ENCODE peak calls at places on chromosomes 7 and 10, in nine cellular contexts. R is fibroblast of lung; P is T-helper 9 cell; B is hypothalamus; X is AG09309; K is AG09319; D is B cell; F is activated naive CD4-positive, alpha-beta T cell treated with Interleukin-2 at 50 U/mL for 16 hours; N is HFF-Myc. E is an unnamed sample.

GRCh38 chr7:140544278-140544896 is 65.1 kb upstream of the MKRN1 start:
- DNase-seq in R (no peak), P (no peak), B (no peak), X (no peak), K (no peak), D (no peak), F (no peak), N (no peak), E (no peak)

GRCh38 chr10:129046074-129046681 is 420.9 kb upstream of the MGMT start:
- DNase-seq in R (no peak), P (no peak), B (no peak), X (no peak), K (no peak), D (no peak), F (no peak), N (no peak), E (no peak)

GRCh38 chr7:135536160-135536559 is 21.6 kb upstream of the NUP205 start:
- DNase-seq in R (peak), P (no peak), B (no peak), X (peak), K (no peak), D (no peak), F (no peak), N (no peak), E (peak)

GRCh38 chr7:98630770-98631169 is 13.7 kb downstream of the NPTX2 start:
- DNase-seq in R (no peak), P (no peak), B (no peak), X (no peak), K (no peak), D (no peak), F (no peak), N (no peak), E (no peak)

GRCh38 chr10:46084321-46085165 is 38.5 kb upstream of the MSMB start:
- DNase-seq in R (no peak), P (no peak), B (no peak), X (no peak), K (no peak), D (no peak), F (no peak), N (no peak), E (no peak)

GRCh38 chr10:118953999-118954398 is 75.5 kb upstream of the NANOS1 start:
- DNase-seq in R (no peak), P (no peak), B (no peak), X (no peak), K (no peak), D (no peak), F (no peak), N (no peak), E (no peak)

GRCh38 chr7:408651-409343 is 110.8 kb downstream of the PDGFA start:
- DNase-seq in R (no peak), P (no peak), B (no peak), X (no peak), K (no peak), D (no peak), F (no peak), N (no peak), E (no peak)

GRCh38 chr10:69742928-69743602 is 58.6 kb upstream of the COL13A1 start:
- DNase-seq in R (peak), P (no peak), B (no peak), X (no peak), K (no peak), D (no peak), F (no peak), N (no peak), E (no peak)

GRCh38 chr10:89296227-89296648 is 5.6 kb upstream of the IFIT2 start:
- DNase-seq in R (no peak), P (no peak), B (no peak), X (peak), K (peak), D (no peak), F (no peak), N (no peak), E (no peak)

GRCh38 chr10:116985611-116986010 is 19.4 kb downstream of the SHTN1 start:
- DNase-seq in R (peak), P (no peak), B (no peak), X (no peak), K (no peak), D (no peak), F (no peak), N (no peak), E (no peak)

GRCh38 chr7:101308245-101309085 is 13.1 kb downstream of the IFT22 start:
- DNase-seq in R (peak), P (peak), B (no peak), X (no peak), K (no peak), D (peak), F (peak), N (peak), E (no peak)

GRCh38 chr7:22565315-22565811 is 65.4 kb upstream of the STEAP1B start:
- DNase-seq in R (peak), P (no peak), B (no peak), X (peak), K (no peak), D (peak), F (no peak), N (no peak), E (peak)

GRCh38 chr7:5082806-5083205 is 37.1 kb downstream of the RBAK start:
- DNase-seq in R (no peak), P (no peak), B (no peak), X (no peak), K (no peak), D (no peak), F (no peak), N (no peak), E (no peak)

GRCh38 chr10:43372751-43373445 is 1.5 kb downstream of the FXYD4 start:
- DNase-seq in R (no peak), P (no peak), B (peak), X (no peak), K (no peak), D (no peak), F (no peak), N (no peak), E (no peak)

GRCh38 chr10:32120147-32120546 is 63.9 kb upstream of the KIF5B start:
- DNase-seq in R (no peak), P (no peak), B (no peak), X (no peak), K (no peak), D (no peak), F (no peak), N (no peak), E (no peak)

GRCh38 chr10:115963848-115964247 is 309.2 kb downstream of the GFRA1 start:
- DNase-seq in R (peak), P (no peak), B (no peak), X (no peak), K (no peak), D (no peak), F (no peak), N (no peak), E (no peak)

GRCh38 chr10:96588060-96588554 is 1.3 kb upstream of the TM9SF3 start:
- DNase-seq in R (no peak), P (no peak), B (no peak), X (no peak), K (no peak), D (no peak), F (no peak), N (no peak), E (no peak)

GRCh38 chr10:13219685-13220670 is 14.2 kb downstream of the UCMA start:
- DNase-seq in R (peak), P (no peak), B (no peak), X (no peak), K (no peak), D (no peak), F (no peak), N (peak), E (no peak)

GRCh38 chr10:117762819-117763172 is 220.2 kb downstream of the EMX2 start:
- DNase-seq in R (no peak), P (no peak), B (no peak), X (no peak), K (no peak), D (no peak), F (no peak), N (no peak), E (peak)

GRCh38 chr7:83588602-83589240 is 60.2 kb downstream of the SEMA3E start:
- DNase-seq in R (no peak), P (no peak), B (no peak), X (no peak), K (no peak), D (no peak), F (no peak), N (no peak), E (no peak)

GRCh38 chr10:72310241-72310633 is 36.5 kb downstream of the DDIT4 start:
- DNase-seq in R (peak), P (no peak), B (no peak), X (no peak), K (no peak), D (no peak), F (no peak), N (no peak), E (no peak)

GRCh38 chr10:108051218-108051617 is 886.7 kb upstream of the SORCS1 start:
- DNase-seq in R (no peak), P (no peak), B (no peak), X (no peak), K (no peak), D (no peak), F (no peak), N (no peak), E (no peak)

GRCh38 chr10:110850990-110851389 is 20.7 kb upstream of the PDCD4 start:
- DNase-seq in R (peak), P (no peak), B (no peak), X (no peak), K (no peak), D (no peak), F (no peak), N (no peak), E (no peak)

GRCh38 chr7:7522421-7522820 is 13.3 kb downstream of the COL28A1 start:
- DNase-seq in R (peak), P (no peak), B (no peak), X (peak), K (no peak), D (no peak), F (no peak), N (no peak), E (no peak)

GRCh38 chr7:8923164-8923806 is 489.9 kb downstream of the NXPH1 start:
- DNase-seq in R (no peak), P (no peak), B (no peak), X (no peak), K (no peak), D (no peak), F (no peak), N (no peak), E (no peak)